ENCODE peak calls at places on chromosomes 3 and 15, in nine cellular contexts. P is NT2/D1; Z is H9; W is stimulated activated CD4-positive, alpha-beta T cell treated with anti-CD3 and anti-CD28 coated beads, Interleukin-2, amount 100 ng/mL, for 48 hours; C is nephron progenitor cell; O is HEK293T; K is activated CD8-positive, alpha-beta memory T cell treated with anti-CD3 and anti-CD28 coated beads for 24 hours; H is transverse colon; Q is stimulated activated naive CD8-positive, alpha-beta T cell treated with anti-CD3 and anti-CD28 coated beads, Interleukin-15, Interleukin-2, amounts not matched to agents 100 U/mL and 50 U/mL, for 24 hours. T is an unnamed sample.

GRCh38 chr3:194313642-194314430 is 37.3 kb downstream of the CPN2 start:
- DNase-seq in Q (no peak), K (no peak), H (peak), W (no peak), C (no peak), Z (no peak), O (no peak), P (no peak), T (no peak)

GRCh38 chr3:127026036-127026435 is 43.1 kb downstream of the PLXNA1 start:
- DNase-seq in Z (no peak), P (no peak), Q (no peak), K (no peak), H (peak), C (no peak), W (no peak), O (no peak), T (no peak)

GRCh38 chr3:7640787-7641186 is 779.9 kb downstream of the GRM7 start:
- DNase-seq in C (no peak), O (no peak), W (no peak), P (no peak), H (no peak), Z (no peak), Q (no peak), K (no peak), T (no peak)

GRCh38 chr3:156519758-156520162 is 35.2 kb downstream of the SSR3 start:
- DNase-seq in C (no peak), Q (no peak), P (no peak), H (no peak), Z (no peak), K (no peak), O (no peak), W (no peak), T (no peak)

GRCh38 chr3:4644954-4645353 is 151.8 kb downstream of the ITPR1 start:
- DNase-seq in Q (no peak), W (no peak), H (no peak), P (no peak), C (no peak), O (no peak), Z (no peak), K (no peak), T (no peak)

GRCh38 chr15:31828594-31828993 is 201.7 kb upstream of the CHRNA7 start:
- DNase-seq in C (no peak), K (no peak), H (no peak), P (no peak), W (no peak), Z (no peak), O (no peak), Q (no peak), T (no peak)

GRCh38 chr3:127396473-127396872 is 108.6 kb upstream of the PRR20G start:
- DNase-seq in K (no peak), Q (no peak), Z (peak), C (peak), P (peak), O (no peak), H (no peak), W (no peak), T (no peak)

GRCh38 chr3:184656991-184657669 is 54.7 kb downstream of the MAGEF1 start:
- DNase-seq in C (no peak), H (no peak), K (no peak), P (peak), W (peak), O (no peak), Z (no peak), Q (peak), T (no peak)

GRCh38 chr3:64460877-64461276 is 226.9 kb downstream of the ADAMTS9 start:
- DNase-seq in C (no peak), Z (no peak), K (no peak), P (no peak), O (no peak), Q (no peak), W (no peak), H (no peak), T (no peak)

GRCh38 chr3:122415762-122416654 is at the start of gene WDR5B:
- DNase-seq in K (peak), Q (peak), P (peak), H (peak), Z (peak), W (peak), C (peak), O (peak), T (peak)

GRCh38 chr15:58378241-58379085 is 53.3 kb upstream of the LIPC start:
- DNase-seq in K (no peak), Z (no peak), W (no peak), O (no peak), C (no peak), Q (no peak), H (no peak), P (no peak), T (no peak)

GRCh38 chr3:184907941-184908649 is 96.1 kb downstream of the VPS8 start:
- DNase-seq in O (no peak), Z (peak), Q (no peak), H (no peak), K (no peak), P (no peak), W (no peak), C (no peak), T (no peak)

GRCh38 chr15:36896949-36897348 is 203.4 kb downstream of the MEIS2 start:
- DNase-seq in W (no peak), O (peak), Z (no peak), C (peak), K (no peak), Q (no peak), P (no peak), H (no peak), T (no peak)

GRCh38 chr15:57671636-57672035 is 34.9 kb upstream of the POLR2M start:
- DNase-seq in H (no peak), W (no peak), P (no peak), O (no peak), Z (no peak), C (no peak), Q (no peak), K (no peak), T (no peak)

GRCh38 chr3:180319461-180319860 is 282.5 kb upstream of the TTC14 start:
- DNase-seq in Q (no peak), Z (no peak), C (no peak), O (no peak), P (no peak), H (no peak), K (no peak), W (no peak), T (no peak)